ENCODE peak calls at places on chromosomes 16 and 17, in five cellular contexts. X, T, L, M and W are unnamed samples.

GRCh38 chr17:4365628-4366311 is 705 bp downstream of the UBE2G1 start:
- DNase-seq in X (no peak), M (no peak), L (no peak), T (peak), W (no peak)

GRCh38 chr17:75079023-75079373 is 8.8 kb upstream of the SLC16A5 start:
- DNase-seq in T (no peak), X (no peak), L (no peak), M (no peak), W (no peak)

GRCh38 chr17:62597920-62598319 is 29.6 kb upstream of the MRC2 start:
- DNase-seq in X (no peak), T (no peak), L (no peak), M (no peak), W (no peak)

GRCh38 chr16:29663020-29663828 is at the start of gene SPN:
- DNase-seq in X (no peak), L (no peak), T (peak), M (no peak), W (no peak)

GRCh38 chr17:74453665-74454196 is 12.7 kb upstream of the CD300A start:
- DNase-seq in X (no peak), L (no peak), T (peak), M (no peak), W (no peak)

GRCh38 chr17:15171433-15172047 is 93.6 kb downstream of the PMP22 start:
- DNase-seq in M (peak), T (peak), X (peak), L (no peak), W (peak)

GRCh38 chr17:46128453-46128852 is 64.8 kb downstream of the KANSL1 start:
- DNase-seq in T (no peak), L (no peak), X (no peak), M (no peak), W (no peak)

GRCh38 chr17:2101448-2102257 is 46.8 kb downstream of the HIC1 start:
- DNase-seq in X (no peak), M (no peak), L (no peak), T (no peak), W (peak)

GRCh38 chr16:75624921-75625334 is 1.8 kb upstream of the ADAT1 start:
- DNase-seq in T (peak), X (no peak), M (peak), L (no peak), W (no peak)

GRCh38 chr16:46857261-46857962 is 26.4 kb upstream of the C16orf87 start:
- DNase-seq in M (peak), X (no peak), L (no peak), T (peak), W (peak)

GRCh38 chr16:55495616-55496289 is 13.1 kb upstream of the LPCAT2 start:
- DNase-seq in L (no peak), X (no peak), T (no peak), M (peak), W (no peak)

GRCh38 chr16:24700549-24701392 is 28.7 kb upstream of the TNRC6A start:
- DNase-seq in L (no peak), X (peak), T (no peak), M (peak), W (peak)

GRCh38 chr17:30906101-30906911 is at the start of gene TEFM:
- DNase-seq in T (peak), M (peak), X (peak), L (peak), W (peak)
- TF ChIP-seq POLR2A in T (peak), M (peak), X (no peak), L (peak), W (peak)

DNA sequence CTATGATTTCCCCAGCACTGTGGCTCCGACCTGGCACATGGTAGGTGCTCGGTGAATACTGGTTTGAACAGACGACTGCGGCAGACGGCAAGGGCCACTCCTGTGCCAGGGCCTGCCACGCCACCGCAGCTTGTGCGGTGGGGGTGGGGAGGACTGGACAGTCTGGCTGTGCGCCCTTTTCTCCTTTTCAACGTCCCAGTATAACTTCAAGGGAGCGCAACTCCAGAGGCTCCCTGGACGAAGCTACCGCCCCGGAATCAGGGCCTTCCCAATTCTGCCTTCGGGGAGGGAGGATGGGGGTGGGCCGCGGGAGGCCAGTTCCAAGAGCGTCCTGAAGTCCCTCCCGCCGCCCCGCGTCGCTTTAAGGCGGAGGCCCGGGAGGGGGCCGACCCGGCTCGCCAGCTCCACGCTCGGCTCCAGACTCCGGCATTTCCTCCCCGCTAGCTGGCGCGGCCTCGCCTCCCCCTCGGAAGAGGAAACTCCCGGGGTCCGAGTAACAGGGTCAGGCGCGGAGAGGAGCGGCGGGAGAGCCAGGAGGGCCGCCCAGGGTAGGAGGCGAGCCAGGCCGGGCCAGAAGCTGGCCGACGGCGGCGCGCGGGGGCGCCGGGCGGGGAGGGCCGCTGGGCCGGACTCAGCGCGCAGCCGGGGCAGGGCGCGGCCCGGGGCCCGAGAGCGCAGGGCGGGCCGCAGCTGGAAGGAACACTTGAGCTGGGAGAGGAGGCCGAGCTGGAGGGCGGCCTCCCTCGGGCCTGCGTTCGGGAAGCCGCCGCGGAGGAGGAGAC is at the start of gene ITPRIPL2:
- DNase-seq in M (peak), L (no peak), T (peak), X (no peak), W (peak)
- TF ChIP-seq SIN3A in M (peak), L (no peak), T (no peak), X (no peak), W (peak)

GRCh38 chr16:86063696-86064405 is 164.9 kb downstream of the IRF8 start:
- DNase-seq in X (no peak), T (no peak), L (no peak), M (no peak), W (no peak)
- TF ChIP-seq SP1 in X (no peak), T (no peak), L (no peak), M (no peak), W (no peak)

DNA sequence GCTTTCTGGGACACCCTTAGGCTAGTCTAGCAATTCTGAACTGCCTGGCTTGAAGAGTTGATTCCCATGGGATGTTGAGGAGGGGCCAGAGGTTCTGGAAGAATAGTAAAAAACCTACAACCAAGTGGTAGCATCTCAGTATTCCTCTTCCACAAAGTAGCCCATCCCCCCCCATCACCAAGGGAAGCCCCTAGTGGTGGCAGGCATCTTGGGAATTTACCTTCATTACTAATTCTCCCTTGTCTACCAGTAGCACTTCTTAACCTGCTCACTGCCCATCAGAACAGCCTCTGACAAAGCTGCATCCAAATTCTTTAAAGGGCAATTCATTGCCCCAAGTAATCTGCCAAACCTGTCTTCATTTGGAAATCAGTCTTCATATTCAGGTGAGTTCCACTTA is 12.8 kb upstream of the RAB11FIP4 start:
- DNase-seq in M (no peak), T (no peak), X (no peak), L (no peak), W (no peak)
- TF ChIP-seq POLR2A in M (no peak), T (no peak), X (no peak), L (no peak), W (no peak)

GRCh38 chr17:80457236-80457856 is 19.1 kb downstream of the NPTX1 start:
- DNase-seq in T (peak), M (no peak), L (no peak), X (no peak), W (no peak)
- TF ChIP-seq SIN3A in T (no peak), M (no peak), L (no peak), X (no peak), W (no peak)

GRCh38 chr16:57984443-57985203 is 13.7 kb upstream of the CNGB1 start:
- DNase-seq in M (peak), X (peak), L (no peak), T (peak), W (no peak)
- TF ChIP-seq SP1 in M (no peak), X (peak), L (no peak), T (peak), W (no peak)